ENCODE peak calls at places on chromosomes 11 and 22, in seven cellular contexts. C is K562, X is A549, K is tibial nerve, Z is transverse colon, M is stomach, O is ovary. A is an unnamed sample.
A peak's percentile ranks its signal among the peaks of the same experiment; 100 is the strongest.

GRCh38 chr11:33615751-33616150 is 84.9 kb downstream of the C11orf91 start:
- DNase-seq in C (no peak), X (no peak), K (no peak), Z (no peak), M (no peak), O (no peak), A (no peak)

GRCh38 chr22:29879738-29880137 is 3.2 kb upstream of the MTMR3 start:
- DNase-seq in C (peak; percentile 15), X (peak; percentile 48), K (no peak), Z (no peak), M (no peak), O (no peak), A (no peak)

GRCh38 chr11:59706518-59707285 is 6.9 kb downstream of the OR10V1 start:
- DNase-seq in C (peak; percentile 48), X (peak; percentile 86), K (no peak), Z (peak; percentile 14), M (peak; percentile 86), O (no peak), A (no peak)

GRCh38 chr11:47177229-47177845 is 658 bp upstream of the ARFGAP2 start:
- DNase-seq in C (peak; percentile 62), X (peak; percentile 81), K (peak; percentile 48), Z (peak; percentile 73), M (peak; percentile 65), O (peak; percentile 72), A (peak; percentile 84)

GRCh38 chr11:105489431-105489830 is 120.4 kb upstream of the GRIA4 start:
- DNase-seq in C (no peak), X (no peak), K (no peak), Z (no peak), M (no peak), O (no peak), A (no peak)

GRCh38 chr11:121661796-121662508 is 209.2 kb upstream of the SORL1-AS1 start:
- DNase-seq in C (no peak), X (no peak), K (no peak), Z (no peak), M (no peak), O (no peak), A (no peak)

GRCh38 chr11:78940500-78941225 is 366.0 kb upstream of the NARS2 start:
- DNase-seq in C (no peak), X (no peak), K (no peak), Z (no peak), M (no peak), O (no peak), A (no peak)

GRCh38 chr11:132342408-132342807 is 972.0 kb downstream of the NTM start:
- DNase-seq in C (no peak), X (no peak), K (no peak), Z (no peak), M (no peak), O (no peak), A (no peak)

GRCh38 chr22:47340851-47341436 is 578.5 kb downstream of the TBC1D22A start:
- DNase-seq in C (no peak), X (no peak), K (no peak), Z (no peak), M (no peak), O (no peak), A (no peak)

GRCh38 chr22:43562843-43563242 is 151.0 kb downstream of the MPPED1 start:
- DNase-seq in C (no peak), X (no peak), K (no peak), Z (no peak), M (no peak), O (no peak), A (no peak)

GRCh38 chr11:35982061-35982460 is 38.2 kb downstream of the LDLRAD3 start:
- DNase-seq in C (no peak), X (no peak), K (no peak), Z (no peak), M (no peak), O (no peak), A (no peak)

GRCh38 chr11:106880121-106880520 is 138.2 kb downstream of the GUCY1A2 start:
- DNase-seq in C (no peak), X (no peak), K (no peak), Z (no peak), M (no peak), O (no peak), A (no peak)

GRCh38 chr22:43060213-43060612 is 29.0 kb downstream of the TTLL1 start:
- DNase-seq in C (peak; percentile 67), X (peak; percentile 33), K (no peak), Z (peak; percentile 54), M (peak; percentile 30), O (no peak), A (no peak)

GRCh38 chr11:90392692-90393091 is 169.8 kb upstream of the CHORDC1 start:
- DNase-seq in C (no peak), X (no peak), K (no peak), Z (no peak), M (no peak), O (no peak), A (no peak)

DNA sequence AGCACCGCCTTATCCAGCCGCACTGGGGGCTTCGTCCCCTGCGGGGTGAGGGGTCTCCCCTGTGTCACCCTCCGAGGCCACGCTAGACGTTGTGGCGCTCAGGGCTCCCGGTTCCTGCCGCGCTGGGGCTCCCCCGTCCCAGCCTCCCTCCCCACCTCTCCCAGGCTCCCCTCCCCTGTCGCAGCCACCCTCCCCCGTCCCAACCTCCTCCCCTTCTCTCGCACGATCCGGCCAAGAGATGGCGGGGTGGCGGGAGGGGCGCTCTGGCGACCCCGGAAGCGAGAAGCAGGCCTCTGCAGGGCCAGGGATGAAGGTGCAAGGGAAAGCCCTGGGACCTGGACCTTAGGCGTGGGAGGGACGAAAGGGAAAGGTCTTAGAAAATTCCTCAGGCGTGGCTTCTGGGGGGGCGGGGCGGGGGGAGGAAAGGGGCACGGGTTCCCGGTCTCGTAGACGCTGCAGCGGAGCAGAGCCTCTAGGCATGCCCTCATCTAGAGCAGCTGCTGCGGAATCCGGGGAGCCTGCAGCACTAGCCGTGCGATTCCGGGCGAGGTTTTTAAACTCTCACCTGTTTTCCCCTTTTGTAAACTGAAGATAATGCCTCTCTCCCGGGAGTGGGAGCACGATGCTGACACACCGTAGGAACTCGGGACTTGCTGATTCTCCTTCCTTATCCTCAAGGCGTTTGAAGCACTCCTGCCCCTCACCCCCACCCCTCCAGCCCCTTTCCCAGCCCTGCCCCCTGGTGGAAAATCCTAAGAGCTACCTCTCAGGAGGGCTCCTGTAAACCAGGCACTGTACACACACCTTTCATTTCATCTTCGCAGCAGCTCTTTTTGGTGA is 14.4 kb downstream of the KCNJ5 start:
- DNase-seq in C (peak; percentile 60), X (peak; percentile 70), K (no peak), Z (peak; percentile 43), M (peak; percentile 56), O (peak; percentile 53), A (no peak)
- H3K4me3 ChIP-seq in C (no peak overlapping the region), X (peak overlapping the region; percentile 64), K (peak overlapping the region; percentile 61), Z (peak overlapping the region; percentile 47), M (peak overlapping the region; percentile 67), O (peak overlapping the region; percentile 55), A (peak overlapping the region; percentile 61)

GRCh38 chr11:71237853-71238252 is 14.5 kb downstream of the SHANK2 start:
- DNase-seq in C (no peak), X (no peak), K (no peak), Z (no peak), M (no peak), O (no peak), A (peak; percentile 40)

GRCh38 chr11:71238941-71239340 is 13.4 kb downstream of the SHANK2 start:
- DNase-seq in C (no peak), X (no peak), K (no peak), Z (no peak), M (no peak), O (no peak), A (no peak)

GRCh38 chr11:71236836-71237475 is 15.4 kb downstream of the SHANK2 start:
- DNase-seq in C (no peak), X (no peak), K (no peak), Z (no peak), M (no peak), O (no peak), A (peak; percentile 36)

GRCh38 chr11:71239581-71239980 is 12.8 kb downstream of the SHANK2 start:
- DNase-seq in C (no peak), X (no peak), K (no peak), Z (no peak), M (no peak), O (no peak), A (peak; percentile 26)

DNA sequence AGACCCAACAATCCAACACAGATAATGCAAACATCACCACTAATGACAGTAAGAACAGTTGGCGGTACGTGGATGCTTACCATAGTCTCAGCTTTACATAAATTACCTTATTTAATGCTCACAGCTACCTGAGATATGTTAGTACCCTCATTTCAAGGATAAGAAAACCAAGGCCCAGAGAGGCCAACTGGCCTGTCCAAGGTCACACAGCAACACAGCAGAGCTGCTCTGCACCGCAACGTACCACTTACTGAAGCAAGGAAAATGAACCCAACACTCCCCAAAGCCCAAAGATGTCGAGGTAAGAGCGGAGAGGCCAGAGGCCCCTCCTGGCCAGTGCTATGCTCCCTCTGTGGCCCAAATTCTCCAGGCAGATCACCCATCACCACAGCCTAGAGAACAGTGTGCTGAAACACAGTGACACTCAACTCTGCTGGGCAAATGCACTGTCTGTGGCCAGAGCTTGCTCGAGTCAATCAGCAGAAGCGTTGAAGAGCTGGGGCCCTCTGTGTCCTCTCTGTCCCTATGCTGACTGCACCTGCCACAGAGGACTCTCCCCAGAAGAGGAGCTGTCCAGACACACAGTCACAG is 14.0 kb downstream of the SHANK2 start:
- DNase-seq in C (no peak), X (no peak), K (no peak), Z (no peak), M (no peak), O (no peak), A (peak; percentile 47)
- TF ChIP-seq EP300 in C (no peak), X (no peak), K (no peak), Z (no peak), M (no peak), O (no peak), A (no peak)

GRCh38 chr11:125954945-125955640 is 9.2 kb downstream of the VSIG10L2 start:
- DNase-seq in C (no peak), X (no peak), K (no peak), Z (no peak), M (no peak), O (no peak), A (no peak)
- H3K4me3 ChIP-seq in C (no peak overlapping the region), X (no peak overlapping the region), K (no peak overlapping the region), Z (no peak overlapping the region), M (no peak overlapping the region), O (no peak overlapping the region), A (no peak overlapping the region)

GRCh38 chr11:110896358-110896757 is 184.1 kb upstream of the ARHGAP20 start:
- DNase-seq in C (no peak), X (no peak), K (no peak), Z (no peak), M (no peak), O (no peak), A (no peak)
- TF ChIP-seq EP300 in C (no peak), X (no peak), K (no peak), Z (no peak), M (no peak), O (no peak), A (no peak)

A was measured in sigmoid colon.